ENCODE peak calls at places on chromosomes 4 and X, in four cellular contexts. One of them, this sample, is unnamed.

GRCh38 chr4:183012862-183013855 is 85.9 kb upstream of the WWC2 start:
- DNase-seq in WTC11: peak; percentile 21
- DNase-seq in K562: no peak
- DNase-seq in HepG2: no peak
- DNase-seq in this sample: no peak

GRCh38 chr4:134585972-134586371 is 384.4 kb upstream of the PABPC4L start:
- DNase-seq in K562: no peak
- DNase-seq in HepG2: no peak
- DNase-seq in WTC11: no peak
- DNase-seq in this sample: no peak

GRCh38 chr4:37389967-37390580 is 145.5 kb downstream of the NWD2 start:
- DNase-seq in HepG2: peak; percentile 48
- DNase-seq in WTC11: peak; percentile 16
- DNase-seq in K562: peak; percentile 59
- DNase-seq in this sample: peak; percentile 6

GRCh38 chr4:26945794-26946193 is 85.2 kb downstream of the STIM2 start:
- DNase-seq in K562: no peak
- DNase-seq in HepG2: no peak
- DNase-seq in WTC11: no peak
- DNase-seq in this sample: no peak

GRCh38 chrX:130085551-130085986 is 24.7 kb downstream of the ELF4 start:
- DNase-seq in WTC11: no peak
- DNase-seq in K562: no peak
- DNase-seq in HepG2: no peak
- DNase-seq in this sample: no peak

GRCh38 chrX:133972916-133973315 is 12.5 kb downstream of the GPC3 start:
- DNase-seq in HepG2: no peak
- DNase-seq in WTC11: no peak
- DNase-seq in K562: no peak
- DNase-seq in this sample: no peak

GRCh38 chrX:111506826-111507225 is 4.6 kb upstream of the SERTM2 start:
- DNase-seq in HepG2: no peak
- DNase-seq in WTC11: no peak
- DNase-seq in K562: no peak
- DNase-seq in this sample: no peak

GRCh38 chrX:48573690-48574269 is 504 bp upstream of the RBM3 start:
- DNase-seq in HepG2: no peak
- DNase-seq in K562: peak; percentile 87
- DNase-seq in WTC11: no peak
- DNase-seq in this sample: peak; percentile 58

GRCh38 chr4:149836546-149836945 is 20.9 kb upstream of the IQCM start:
- DNase-seq in HepG2: no peak
- DNase-seq in WTC11: no peak
- DNase-seq in K562: no peak
- DNase-seq in this sample: no peak

GRCh38 chr4:13783800-13784411 is 156.4 kb upstream of the BOD1L1 start:
- DNase-seq in HepG2: peak; percentile 57
- DNase-seq in WTC11: no peak
- DNase-seq in K562: no peak
- DNase-seq in this sample: no peak

GRCh38 chr4:80922951-80923350 is 107.6 kb upstream of the BMP3 start:
- DNase-seq in HepG2: no peak
- DNase-seq in K562: no peak
- DNase-seq in WTC11: no peak
- DNase-seq in this sample: no peak

DNA sequence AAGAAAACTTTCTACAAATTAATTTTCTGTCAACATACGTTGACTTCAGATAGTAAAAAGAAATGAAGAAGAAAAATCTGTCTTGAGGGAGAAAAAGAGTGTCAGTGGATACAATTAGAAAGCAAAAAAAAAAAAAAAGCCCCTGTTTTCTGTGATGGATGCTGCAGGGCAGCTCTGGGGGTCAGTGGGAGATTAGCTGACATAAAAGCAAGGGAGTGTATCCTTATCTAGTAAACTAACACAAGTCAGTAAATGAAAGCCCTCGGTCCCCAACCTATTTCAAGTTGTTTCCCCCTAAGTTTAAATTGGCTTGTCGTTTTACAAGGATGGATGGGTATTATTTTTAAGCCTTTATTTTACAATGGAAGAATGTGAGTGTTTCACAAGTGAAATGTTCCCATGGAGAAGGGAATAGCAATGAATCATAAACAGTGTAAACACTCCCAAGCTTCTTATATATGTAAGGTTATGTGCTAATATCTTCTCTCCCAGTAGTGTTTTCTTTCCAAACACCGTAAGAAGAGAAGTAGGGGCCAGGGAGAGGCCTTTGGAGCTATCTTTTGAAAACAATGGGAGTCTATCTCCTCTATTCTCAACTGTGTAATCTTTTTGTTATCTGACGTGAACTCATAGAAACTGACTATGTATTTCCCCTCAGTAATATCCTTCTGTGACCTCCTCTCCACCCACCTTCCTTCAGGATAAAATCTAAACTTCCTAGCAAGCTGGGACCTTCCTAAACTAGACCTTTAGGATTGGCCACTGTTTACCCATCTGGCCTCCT is 347.7 kb downstream of the FBXO8 start:
- DNase-seq in HepG2: no peak
- DNase-seq in WTC11: no peak
- DNase-seq in K562: no peak
- DNase-seq in this sample: no peak
- TF ChIP-seq ELF4 in HepG2: no peak
- TF ChIP-seq ELF4 in WTC11: no peak
- TF ChIP-seq ELF4 in K562: no peak
- TF ChIP-seq ELF4 in this sample: no peak

GRCh38 chrX:274904-275475 is 6.2 kb upstream of the PLCXD1 start:
- DNase-seq in WTC11: peak; percentile 60
- DNase-seq in K562: no peak
- DNase-seq in HepG2: peak; percentile 67
- DNase-seq in this sample: no peak

GRCh38 chrX:275476-275966 is 5.7 kb upstream of the PLCXD1 start:
- DNase-seq in HepG2: no peak
- DNase-seq in WTC11: no peak
- DNase-seq in K562: no peak
- DNase-seq in this sample: no peak

GRCh38 chrX:275967-276587 is 5.1 kb upstream of the PLCXD1 start:
- DNase-seq in HepG2: peak; percentile 73
- DNase-seq in K562: peak; percentile 58
- DNase-seq in WTC11: peak; percentile 78
- DNase-seq in this sample: peak; percentile 71

GRCh38 chrX:267771-268261 is 13.4 kb upstream of the PLCXD1 start:
- DNase-seq in K562: no peak
- DNase-seq in WTC11: peak; percentile 16
- DNase-seq in HepG2: no peak
- DNase-seq in this sample: no peak

DNA sequence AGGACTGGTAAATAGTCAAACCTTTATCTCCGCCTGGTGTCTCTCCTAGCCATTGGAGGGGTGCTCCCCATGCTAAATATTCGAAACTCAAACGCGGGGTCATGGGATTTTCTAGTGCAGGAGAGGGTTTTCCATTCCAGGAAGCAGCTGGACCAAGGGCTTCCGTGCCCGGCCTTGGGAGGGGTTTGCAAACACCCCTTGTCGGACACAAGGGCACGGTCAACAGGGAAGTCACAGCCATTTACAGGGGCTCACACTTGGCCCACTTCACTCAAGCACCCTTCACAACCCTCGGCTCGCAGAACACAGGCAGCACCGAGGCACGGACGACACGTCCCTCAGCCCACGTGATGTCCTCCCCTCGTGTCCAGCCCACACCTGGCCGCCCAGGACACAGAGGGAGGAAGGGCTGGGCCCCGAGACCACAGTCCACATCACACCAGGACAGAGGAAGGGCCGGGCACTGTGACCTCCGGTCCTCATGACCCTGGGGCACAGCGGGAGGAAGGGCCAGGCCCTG is 10.3 kb upstream of the PLCXD1 start:
- DNase-seq in WTC11: peak; percentile 13
- DNase-seq in HepG2: no peak
- DNase-seq in K562: no peak
- DNase-seq in this sample: no peak
- TF ChIP-seq ELF4 in WTC11: no peak
- TF ChIP-seq ELF4 in HepG2: no peak
- TF ChIP-seq ELF4 in K562: no peak
- TF ChIP-seq ELF4 in this sample: no peak

GRCh38 chr4:173017802-173018201 is 150.8 kb upstream of the GALNT7 start:
- DNase-seq in K562: no peak
- DNase-seq in HepG2: no peak
- DNase-seq in WTC11: no peak
- DNase-seq in this sample: no peak
- TF ChIP-seq ELF4 in K562: no peak
- TF ChIP-seq ELF4 in HepG2: no peak
- TF ChIP-seq ELF4 in WTC11: no peak
- TF ChIP-seq ELF4 in this sample: no peak

GRCh38 chr4:8688041-8688907 is 95.7 kb downstream of the CPZ start:
- DNase-seq in K562: peak; percentile 51
- DNase-seq in HepG2: no peak
- DNase-seq in WTC11: peak; percentile 89
- DNase-seq in this sample: peak; percentile 89
- TF ChIP-seq ELF4 in K562: no peak
- TF ChIP-seq ELF4 in HepG2: no peak
- TF ChIP-seq ELF4 in WTC11: no peak
- TF ChIP-seq ELF4 in this sample: no peak

This sample was measured in HEK293T.